ENCODE peak calls at places on chromosome 22, in four cellular contexts. Z is right lobe of liver, V is body of pancreas, D is fibroblast of pulmonary artery. H is an unnamed sample.

GRCh38 chr22:39984006-39984405 is 10.7 kb upstream of the FAM83F start:
- DNase-seq in D (peak), V (no peak), Z (no peak), H (no peak)

GRCh38 chr22:38243007-38243775 is 29.6 kb downstream of the TMEM184B start:
- DNase-seq in Z (no peak), D (peak), V (peak), H (no peak)

GRCh38 chr22:30947821-30948454 is 20.6 kb downstream of the MORC2 start:
- DNase-seq in D (peak), Z (no peak), V (no peak), H (peak)

GRCh38 chr22:21030621-21031544 is 1.5 kb downstream of the SLC7A4 start:
- DNase-seq in V (no peak), D (no peak), Z (no peak), H (no peak)

GRCh38 chr22:40237788-40238424 is 60.2 kb downstream of the TNRC6B start:
- DNase-seq in Z (no peak), V (no peak), D (no peak), H (no peak)

GRCh38 chr22:42797021-42797420 is 60.1 kb downstream of the ARFGAP3 start:
- DNase-seq in D (peak), Z (no peak), V (no peak), H (no peak)

GRCh38 chr22:27088026-27088425 is 430.6 kb downstream of the MIAT start:
- DNase-seq in Z (no peak), D (no peak), V (no peak), H (no peak)

GRCh38 chr22:36471341-36471821 is 10.1 kb downstream of the TXN2 start:
- DNase-seq in V (no peak), Z (no peak), D (peak), H (no peak)

GRCh38 chr22:46462726-46463371 is 74.6 kb downstream of the CELSR1 start:
- DNase-seq in V (no peak), D (peak), Z (no peak), H (no peak)

GRCh38 chr22:43094085-43094484 is 4.9 kb upstream of the TTLL1 start:
- DNase-seq in D (peak), V (peak), Z (peak), H (no peak)

GRCh38 chr22:20549232-20549841 is 41.9 kb downstream of the MED15 start:
- DNase-seq in Z (no peak), D (peak), V (no peak), H (peak)

GRCh38 chr22:20843501-20843900 is 15.1 kb downstream of the PI4KA start:
- DNase-seq in D (no peak), V (no peak), Z (no peak), H (no peak)

GRCh38 chr22:46175631-46176030 is 25.3 kb downstream of the PPARA start:
- DNase-seq in Z (no peak), D (no peak), V (no peak), H (no peak)

GRCh38 chr22:47396105-47396504 is 633.7 kb downstream of the TBC1D22A start:
- DNase-seq in D (no peak), V (no peak), Z (no peak), H (no peak)

GRCh38 chr22:28734393-28734792 is 7.2 kb downstream of the CHEK2 start:
- DNase-seq in Z (no peak), D (no peak), V (no peak), H (no peak)

GRCh38 chr22:19240813-19241592 is 50.5 kb downstream of the CLTCL1 start:
- DNase-seq in V (no peak), Z (no peak), D (no peak), H (no peak)

GRCh38 chr22:19238900-19239299 is 52.6 kb downstream of the CLTCL1 start:
- DNase-seq in Z (no peak), V (no peak), D (peak), H (no peak)

GRCh38 chr22:19241593-19241906 is 50.0 kb downstream of the CLTCL1 start:
- DNase-seq in Z (no peak), D (no peak), V (no peak), H (no peak)

GRCh38 chr22:19242699-19243098 is 48.8 kb downstream of the CLTCL1 start:
- DNase-seq in V (no peak), D (no peak), Z (no peak), H (no peak)

GRCh38 chr22:19239464-19239863 is 52.1 kb downstream of the CLTCL1 start:
- DNase-seq in V (no peak), Z (no peak), D (no peak), H (no peak)
- H3K4me3 ChIP-seq in V (no peak), Z (no peak), D (no peak), H (no peak)

DNA sequence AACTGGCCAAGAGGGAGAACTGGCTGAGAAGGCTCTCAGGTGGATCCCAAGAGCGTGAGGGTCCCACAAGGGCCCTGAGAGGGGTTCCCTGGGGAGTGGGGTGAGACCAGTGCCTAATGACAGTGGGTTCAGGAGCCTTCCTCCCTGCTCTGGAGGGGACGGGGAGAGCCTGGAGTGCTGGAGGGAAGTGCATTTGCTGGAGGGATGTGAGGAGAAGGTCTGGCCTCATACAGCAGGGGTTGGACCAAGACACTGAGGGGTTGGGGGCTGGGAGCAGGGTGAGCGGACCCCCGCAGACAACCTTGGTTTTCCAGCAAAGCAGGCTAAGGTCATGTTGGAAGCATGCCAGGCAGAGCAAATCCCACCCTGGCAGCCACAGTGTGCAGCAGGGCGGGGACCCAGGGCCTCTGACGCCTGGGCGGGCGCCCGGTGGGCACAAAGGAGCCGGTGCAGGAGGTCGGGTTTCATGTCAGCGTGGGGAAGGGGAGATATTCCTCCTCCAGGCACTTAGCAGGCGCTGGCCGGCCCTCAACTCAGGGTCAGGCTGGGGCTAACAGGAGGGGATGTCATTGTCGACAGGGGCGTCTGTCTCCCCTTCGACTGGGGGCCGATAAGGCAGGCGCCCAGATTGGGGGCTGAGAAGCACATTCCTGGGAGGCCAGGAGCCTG is 3.1 kb upstream of the DERL3 start:
- DNase-seq in V (no peak), D (no peak), Z (no peak), H (no peak)
- H3K4me3 ChIP-seq in V (no peak), D (no peak), Z (no peak), H (no peak)

GRCh38 chr22:50298937-50299656 is 8.3 kb downstream of the PLXNB2 start:
- DNase-seq in V (no peak), Z (no peak), D (no peak), H (no peak)
- H3K4me3 ChIP-seq in V (no peak), Z (peak), D (no peak), H (no peak)

GRCh38 chr22:50171319-50171964 is 911 bp downstream of the PANX2 start:
- DNase-seq in Z (peak), V (no peak), D (no peak), H (no peak)
- H3K4me3 ChIP-seq in Z (peak), V (no peak), D (peak), H (no peak)

DNA sequence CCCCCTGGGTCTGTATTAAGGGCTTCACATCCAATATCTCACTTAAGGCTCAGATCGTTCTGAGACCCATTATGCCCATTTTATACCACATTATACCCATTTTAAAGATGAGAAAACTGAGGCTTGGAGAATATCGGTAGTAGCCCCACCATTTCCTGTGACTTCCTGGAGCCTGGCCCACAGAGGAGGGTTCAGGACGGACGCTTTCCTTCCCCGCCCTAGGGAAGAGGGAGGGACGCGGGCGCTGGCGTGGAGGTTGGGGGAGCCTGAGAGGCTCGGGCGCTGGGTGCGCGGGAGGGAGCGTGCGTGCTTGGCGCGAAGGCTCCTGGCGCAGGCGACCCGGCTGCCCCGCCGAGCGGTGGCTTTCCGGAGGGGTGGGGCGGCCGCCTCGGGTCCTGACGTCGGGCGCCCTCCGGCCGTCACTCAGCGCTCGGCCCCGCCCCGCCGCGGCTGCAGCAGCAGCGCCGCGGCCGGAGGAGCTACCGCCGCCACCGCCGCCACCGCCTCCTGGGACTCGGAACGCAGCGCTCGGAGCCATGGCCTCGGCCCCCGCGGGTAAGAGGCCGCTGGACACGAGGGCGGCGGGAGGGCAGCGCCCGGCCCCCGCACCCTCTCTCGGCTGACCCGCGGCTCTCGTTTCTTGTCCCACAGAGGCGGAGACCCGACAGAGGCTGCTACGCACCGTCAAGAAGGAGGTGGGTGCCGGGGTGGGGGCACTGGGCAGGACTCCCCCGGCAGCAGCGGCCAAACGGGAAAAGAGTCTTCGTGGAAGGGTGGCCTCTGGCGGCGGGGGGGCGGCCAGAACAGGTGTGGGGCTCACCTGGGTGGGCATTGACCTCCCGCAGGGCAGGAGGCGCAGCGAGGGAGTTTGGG is at the start of gene SGSM1:
- DNase-seq in D (peak), Z (peak), V (peak), H (peak)
- H3K4me3 ChIP-seq in D (peak), Z (peak), V (peak), H (peak)

H was measured in Jurkat, Clone E6-1.